ENCODE peak calls at places on chromosomes 4 and X, in six cellular contexts. X is prostate gland, C is GM12892, S is A549, U is NB4, I is IMR-90. D is an unnamed sample.
A peak's percentile ranks its signal among the peaks of the same experiment; 100 is the strongest.

GRCh38 chr4:188960411-188961093 is 821.3 kb downstream of the TRIML1 start:
- DNase-seq in U (no peak), X (no peak), C (no peak), I (peak; percentile 47), S (no peak), D (no peak)

GRCh38 chrX:106898462-106898861 is 4.7 kb downstream of the RIPPLY1 start:
- DNase-seq in I (peak; percentile 53), U (peak; percentile 50), C (no peak), S (peak; percentile 42), X (no peak), D (peak; percentile 32)

GRCh38 chr4:149102765-149103164 is 660.6 kb upstream of the NR3C2 start:
- DNase-seq in X (no peak), U (no peak), S (no peak), C (no peak), I (no peak), D (no peak)

GRCh38 chr4:89425023-89425422 is 117.4 kb upstream of the GPRIN3 start:
- DNase-seq in C (no peak), S (no peak), X (no peak), I (no peak), U (no peak), D (no peak)

GRCh38 chr4:38157592-38157991 is 197.4 kb downstream of the PTTG2 start:
- DNase-seq in I (no peak), S (no peak), U (no peak), X (no peak), C (no peak), D (no peak)

GRCh38 chr4:53714377-53715140 is 123.3 kb upstream of the LNX1 start:
- DNase-seq in I (peak; percentile 74), S (no peak), C (no peak), X (peak; percentile 14), U (no peak), D (no peak)

GRCh38 chrX:136130931-136131843 is 16.1 kb upstream of the FHL1 start:
- DNase-seq in S (peak; percentile 40), X (no peak), C (no peak), I (peak; percentile 82), U (peak; percentile 18), D (no peak)

GRCh38 chr4:138449938-138450337 is 207.8 kb upstream of the SLC7A11 start:
- DNase-seq in U (no peak), I (no peak), X (no peak), S (no peak), C (no peak), D (no peak)

GRCh38 chr4:41142946-41143720 is 71.2 kb downstream of the APBB2 start:
- DNase-seq in C (no peak), X (peak; percentile 58), U (no peak), I (peak; percentile 92), S (no peak), D (no peak)

GRCh38 chr4:139684351-139684750 is 18.7 kb downstream of the MGST2 start:
- DNase-seq in S (no peak), X (no peak), C (no peak), I (no peak), U (no peak), D (no peak)

GRCh38 chr4:118348886-118349285 is 3.9 kb downstream of the PRSS12 start:
- DNase-seq in I (no peak), C (no peak), X (no peak), U (peak; percentile 54), S (no peak), D (no peak)

GRCh38 chr4:54063737-54064316 is 578 bp downstream of the CHIC2 start:
- DNase-seq in I (no peak), X (peak; percentile 22), U (peak; percentile 68), C (peak; percentile 19), S (peak; percentile 4), D (peak; percentile 81)

GRCh38 chrX:152943826-152944225 is 46.0 kb downstream of the ZNF185 start:
- DNase-seq in U (no peak), S (no peak), I (no peak), C (no peak), X (no peak), D (no peak)

GRCh38 chr4:4854649-4855292 is 4.7 kb upstream of the MSX1 start:
- DNase-seq in C (no peak), U (no peak), X (no peak), S (no peak), I (no peak), D (no peak)

GRCh38 chr4:105598787-105599186 is 46.4 kb downstream of the ARHGEF38 start:
- DNase-seq in U (no peak), X (no peak), I (no peak), S (no peak), C (no peak), D (no peak)

GRCh38 chr4:83390965-83391364 is 56.3 kb upstream of the HPSE start:
- DNase-seq in U (no peak), I (no peak), X (no peak), S (no peak), C (no peak), D (no peak)

GRCh38 chr4:153472122-153473037 is 6.2 kb downstream of the TMEM131L start:
- DNase-seq in S (no peak), X (no peak), I (no peak), C (no peak), U (peak; percentile 46), D (peak; percentile 47)

GRCh38 chr4:153467897-153468262 is 1.7 kb downstream of the TMEM131L start:
- DNase-seq in I (no peak), X (no peak), U (peak; percentile 46), S (no peak), C (no peak), D (peak; percentile 43)

GRCh38 chr4:153474251-153474650 is 8.1 kb downstream of the TMEM131L start:
- DNase-seq in U (no peak), C (no peak), S (no peak), I (no peak), X (no peak), D (no peak)

GRCh38 chr4:153468587-153468986 is 2.4 kb downstream of the TMEM131L start:
- DNase-seq in U (peak; percentile 64), X (no peak), I (no peak), C (no peak), S (no peak), D (peak; percentile 27)

GRCh38 chr4:153471691-153472080 is 5.5 kb downstream of the TMEM131L start:
- DNase-seq in U (no peak), I (no peak), S (no peak), X (no peak), C (no peak), D (peak; percentile 46)
- TF ChIP-seq POLR2A in U (no peak), I (no peak), S (no peak), X (no peak), C (no peak), D (no peak)

GRCh38 chr4:35950442-35950841 is 293.9 kb downstream of the ARAP2 start:
- DNase-seq in X (no peak), S (no peak), I (no peak), U (no peak), C (no peak), D (no peak)
- TF ChIP-seq POLR2A in X (no peak), S (no peak), I (no peak), U (no peak), C (no peak), D (no peak)

DNA sequence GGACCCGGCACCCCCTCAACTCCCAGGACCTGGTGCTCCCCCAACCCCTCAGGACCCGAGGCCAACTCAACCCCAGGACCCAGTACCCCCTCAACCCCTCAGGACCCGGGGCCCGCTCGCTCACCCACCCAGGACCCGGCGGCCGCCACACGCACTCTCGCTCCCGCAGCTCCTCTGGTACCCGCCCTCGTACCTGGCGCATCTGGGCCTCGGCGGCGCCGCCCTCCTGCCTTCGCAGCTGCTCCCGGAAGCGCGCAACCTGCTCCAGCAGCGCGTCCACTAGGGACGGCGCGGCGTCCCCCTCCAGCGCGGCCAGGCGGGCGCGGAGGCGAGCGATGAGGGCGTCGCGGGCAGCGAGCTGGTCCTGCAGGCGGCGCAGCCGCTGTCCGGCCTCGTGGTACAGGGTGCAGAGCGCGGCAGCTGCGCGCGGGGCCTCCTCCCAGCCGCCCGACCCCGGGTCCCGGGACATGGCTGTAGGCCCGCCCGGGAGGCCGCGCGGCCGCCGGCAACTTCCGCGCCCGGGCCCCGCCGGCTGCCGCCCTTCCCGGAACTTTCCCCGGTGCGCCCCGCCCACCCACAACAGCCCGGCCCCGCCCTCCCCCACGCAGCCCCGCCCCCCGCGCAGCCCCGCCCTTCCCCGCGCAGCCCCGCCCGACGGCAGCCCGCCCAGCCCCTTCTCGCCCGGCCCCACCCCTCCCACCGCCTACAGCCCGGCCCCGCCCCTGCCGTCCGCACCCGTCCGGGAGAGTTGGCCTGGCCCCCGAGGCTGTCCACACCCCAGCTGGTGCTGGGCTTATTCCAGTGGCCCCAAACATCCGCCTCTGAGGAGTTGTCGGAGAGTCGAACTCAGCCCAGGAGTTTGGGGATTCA is at the start of gene TNIP2:
- DNase-seq in S (peak; percentile 70), C (peak; percentile 93), X (peak; percentile 83), U (peak; percentile 85), I (peak; percentile 73), D (peak; percentile 94)
- TF ChIP-seq POLR2A in S (peak; percentile 75), C (peak; percentile 75), X (peak; percentile 70), U (peak; percentile 68), I (peak; percentile 34), D (peak; percentile 75)

GRCh38 chr4:183398298-183399129 is 45.9 kb upstream of the CDKN2AIP start:
- DNase-seq in I (peak; percentile 69), X (peak; percentile 52), U (peak; percentile 86), C (peak; percentile 36), S (peak; percentile 55), D (peak; percentile 81)
- TF ChIP-seq POLR2A in I (no peak), X (no peak), U (no peak), C (no peak), S (no peak), D (peak; percentile 53)

GRCh38 chr4:155929833-155930232 is 23.8 kb downstream of the CTSO start:
- DNase-seq in I (no peak), C (no peak), S (no peak), U (no peak), X (no peak), D (no peak)
- TF ChIP-seq POLR2A in I (no peak), C (no peak), S (no peak), U (no peak), X (no peak), D (no peak)

DNA sequence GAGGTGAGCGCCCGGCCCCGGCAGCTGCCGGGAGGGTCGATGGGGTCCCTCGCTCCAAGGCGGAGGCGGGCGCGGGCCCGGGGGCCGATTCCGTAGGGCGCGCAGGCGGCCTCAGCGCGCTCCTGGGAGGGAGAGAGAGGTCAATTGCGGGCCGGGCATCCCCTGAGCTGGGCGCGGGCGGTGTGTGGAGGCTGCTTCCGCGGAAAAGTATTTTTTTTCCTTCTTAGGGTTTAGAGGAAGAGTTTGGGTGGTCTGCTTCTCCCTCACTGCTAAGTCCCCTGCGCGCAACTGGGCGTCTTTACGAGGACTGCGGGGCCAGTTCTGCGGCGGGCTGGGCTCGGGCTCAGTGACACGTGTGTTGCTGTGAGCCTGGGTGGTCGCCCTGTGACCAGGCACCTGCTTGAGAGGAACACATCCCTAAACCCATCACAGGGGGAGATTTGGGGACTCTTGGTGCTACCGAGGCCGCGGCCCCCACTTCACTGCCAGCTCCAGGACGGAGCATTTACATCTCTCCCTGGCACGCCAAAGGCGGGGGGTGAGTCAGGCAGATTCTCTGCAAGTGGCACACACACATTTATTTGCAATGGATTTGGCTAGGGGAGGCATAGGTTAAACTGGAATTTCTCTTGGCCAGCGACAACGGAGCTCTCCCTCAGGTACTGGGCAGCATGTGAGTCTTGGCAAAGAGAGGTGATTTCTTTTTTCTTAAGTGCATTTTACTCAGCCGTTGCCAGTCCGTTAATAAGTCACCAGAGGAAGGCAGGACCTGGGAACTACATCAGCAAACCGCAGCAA is 151.2 kb upstream of the SLC4A4 start:
- DNase-seq in X (peak; percentile 35), S (peak; percentile 23), C (no peak), U (no peak), I (peak; percentile 60), D (no peak)
- TF ChIP-seq POLR2A in X (peak; percentile 26), S (no peak), C (no peak), U (no peak), I (no peak), D (no peak)

D was measured in erythroblast.